ENCODE peak calls at places on chromosomes 7 and 10, in eight cellular contexts. H is CD8-positive, alpha-beta memory T cell; L is adipocyte; K is astrocyte; S is BE2C; Y is mucosa of descending colon; X is OCI-LY7; F is PC-3. A is an unnamed sample. For H3K9me3 and H3K4me1, the result is how much of the 10 kb centered on the place peaks cover.

GRCh38 chr10:124669141-124669823 is 74.9 kb downstream of the FAM53B start:
- DNase-seq in H (no peak), S (no peak), X (no peak), F (no peak), L (no peak), Y (peak), K (no peak), A (no peak)

GRCh38 chr7:22549667-22550513 is 49.9 kb upstream of the STEAP1B start:
- DNase-seq in Y (no peak), H (peak), L (peak), K (no peak), X (peak), S (peak), F (peak), A (no peak)

GRCh38 chr10:110865184-110865803 is 6.4 kb upstream of the PDCD4 start:
- DNase-seq in Y (no peak), X (no peak), H (no peak), K (peak), S (no peak), L (peak), F (peak), A (no peak)

GRCh38 chr7:73906874-73907273 is 45.9 kb downstream of the TMEM270 start:
- DNase-seq in F (no peak), K (no peak), L (no peak), Y (no peak), X (no peak), S (no peak), H (no peak), A (no peak)

GRCh38 chr10:13815766-13816165 is 229.0 kb downstream of the PRPF18 start:
- DNase-seq in S (no peak), H (no peak), K (peak), F (peak), Y (no peak), L (peak), X (no peak), A (no peak)

GRCh38 chr10:6722616-6723004 is 142.5 kb upstream of the PRKCQ start:
- DNase-seq in Y (no peak), K (peak), H (no peak), S (no peak), L (no peak), X (no peak), F (no peak), A (no peak)

GRCh38 chr10:79354141-79354540 is 6.9 kb downstream of the PPIF start:
- DNase-seq in F (no peak), K (no peak), Y (no peak), L (no peak), H (no peak), X (no peak), S (no peak), A (no peak)

GRCh38 chr7:6375346-6376101 is 72.2 kb downstream of the DAGLB start:
- DNase-seq in H (peak), S (no peak), X (peak), F (peak), K (peak), Y (no peak), L (peak), A (no peak)

GRCh38 chr7:64131696-64132095 is 75.3 kb upstream of the ZNF735 start:
- DNase-seq in S (no peak), F (no peak), H (no peak), X (no peak), Y (no peak), L (no peak), K (no peak), A (no peak)
- H3K9me3 ChIP-seq in S (under half), F (under half), H (under half), X (under half), Y (half or more), L (under half), K (under half), A (under half)

GRCh38 chr7:36865019-36865418 is 140.7 kb upstream of the AOAH start:
- DNase-seq in H (peak), Y (no peak), X (no peak), F (no peak), S (no peak), L (no peak), K (peak), A (no peak)

GRCh38 chr7:36862685-36863375 is 138.5 kb upstream of the AOAH start:
- DNase-seq in X (no peak), H (no peak), L (no peak), Y (no peak), S (no peak), K (peak), F (no peak), A (no peak)

GRCh38 chr7:36860679-36861078 is 136.4 kb upstream of the AOAH start:
- DNase-seq in X (no peak), H (no peak), F (no peak), L (no peak), Y (no peak), K (no peak), S (no peak), A (no peak)

GRCh38 chr7:36868727-36869411 is 144.6 kb upstream of the AOAH start:
- DNase-seq in S (no peak), F (no peak), K (no peak), X (no peak), L (no peak), Y (no peak), H (no peak), A (no peak)

GRCh38 chr7:36863901-36864701 is 139.8 kb upstream of the AOAH start:
- DNase-seq in X (no peak), L (no peak), S (peak), Y (no peak), K (peak), H (peak), F (no peak), A (no peak)
- H3K4me1 ChIP-seq in X (under half), L (under half), S (under half), Y (under half), K (under half), H (under half), F (under half), A (under half)

GRCh38 chr7:158264881-158265742 is 322.5 kb downstream of the PTPRN2 start:
- DNase-seq in S (no peak), X (no peak), L (no peak), K (no peak), Y (no peak), H (no peak), F (no peak), A (no peak)

GRCh38 chr7:158265743-158266080 is 321.9 kb downstream of the PTPRN2 start:
- DNase-seq in S (no peak), H (no peak), F (no peak), Y (no peak), L (no peak), X (no peak), K (no peak), A (no peak)

GRCh38 chr7:158266817-158267736 is 320.5 kb downstream of the PTPRN2 start:
- DNase-seq in S (no peak), K (no peak), F (no peak), L (no peak), Y (no peak), X (no peak), H (no peak), A (peak)

GRCh38 chr7:158267737-158268435 is 319.7 kb downstream of the PTPRN2 start:
- DNase-seq in S (no peak), F (no peak), L (no peak), Y (no peak), K (no peak), H (no peak), X (no peak), A (no peak)

GRCh38 chr7:158266426-158266816 is 321.2 kb downstream of the PTPRN2 start:
- DNase-seq in S (no peak), H (no peak), F (no peak), K (no peak), L (no peak), Y (no peak), X (no peak), A (no peak)
- H3K9me3 ChIP-seq in S (under half), H (under half), F (under half), K (under half), L (under half), Y (under half), X (under half), A (under half)

DNA sequence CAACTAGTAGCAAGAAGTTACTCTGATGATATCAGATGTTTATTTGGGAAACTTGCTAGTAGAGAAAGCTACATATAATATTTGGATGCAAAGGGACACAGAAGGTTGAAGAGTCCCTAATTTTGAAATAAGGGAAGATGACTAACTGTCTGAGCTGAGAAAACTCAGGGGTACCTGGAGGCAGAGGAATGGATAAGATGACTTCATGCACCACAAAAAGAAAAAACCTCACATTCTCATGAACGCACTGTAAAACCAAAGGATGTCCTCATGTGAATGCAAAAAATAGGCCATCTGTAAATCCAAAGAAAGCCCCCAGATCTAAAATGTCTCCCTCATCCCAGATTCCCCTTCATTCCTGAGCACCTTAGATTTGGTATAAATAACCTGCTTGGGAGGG is 29.3 kb downstream of the PRSS2 start:
- DNase-seq in F (no peak), H (peak), L (no peak), S (no peak), Y (no peak), X (no peak), K (no peak), A (no peak)
- H3K4me1 ChIP-seq in F (under half), H (half or more), L (under half), S (under half), Y (under half), X (half or more), K (under half), A (under half)

GRCh38 chr10:90927293-90927692 is 6.4 kb upstream of the ANKRD1 start:
- DNase-seq in S (no peak), H (no peak), F (no peak), X (no peak), Y (no peak), L (no peak), K (no peak), A (no peak)

GRCh38 chr10:90930971-90931841 is 10.3 kb upstream of the ANKRD1 start:
- DNase-seq in Y (no peak), X (no peak), K (peak), S (no peak), H (no peak), L (peak), F (peak), A (peak)

GRCh38 chr10:90925078-90926029 is 4.5 kb upstream of the ANKRD1 start:
- DNase-seq in Y (no peak), K (no peak), X (no peak), H (no peak), L (no peak), S (no peak), F (no peak), A (no peak)

GRCh38 chr10:90930070-90930837 is 9.4 kb upstream of the ANKRD1 start:
- DNase-seq in Y (no peak), L (peak), K (peak), F (peak), S (no peak), X (no peak), H (no peak), A (no peak)

GRCh38 chr10:90929179-90929578 is 8.3 kb upstream of the ANKRD1 start:
- DNase-seq in L (no peak), K (no peak), X (no peak), H (no peak), S (no peak), F (no peak), Y (no peak), A (no peak)
- H3K9me3 ChIP-seq in L (under half), K (under half), X (under half), H (under half), S (under half), F (under half), Y (under half), A (under half)

DNA sequence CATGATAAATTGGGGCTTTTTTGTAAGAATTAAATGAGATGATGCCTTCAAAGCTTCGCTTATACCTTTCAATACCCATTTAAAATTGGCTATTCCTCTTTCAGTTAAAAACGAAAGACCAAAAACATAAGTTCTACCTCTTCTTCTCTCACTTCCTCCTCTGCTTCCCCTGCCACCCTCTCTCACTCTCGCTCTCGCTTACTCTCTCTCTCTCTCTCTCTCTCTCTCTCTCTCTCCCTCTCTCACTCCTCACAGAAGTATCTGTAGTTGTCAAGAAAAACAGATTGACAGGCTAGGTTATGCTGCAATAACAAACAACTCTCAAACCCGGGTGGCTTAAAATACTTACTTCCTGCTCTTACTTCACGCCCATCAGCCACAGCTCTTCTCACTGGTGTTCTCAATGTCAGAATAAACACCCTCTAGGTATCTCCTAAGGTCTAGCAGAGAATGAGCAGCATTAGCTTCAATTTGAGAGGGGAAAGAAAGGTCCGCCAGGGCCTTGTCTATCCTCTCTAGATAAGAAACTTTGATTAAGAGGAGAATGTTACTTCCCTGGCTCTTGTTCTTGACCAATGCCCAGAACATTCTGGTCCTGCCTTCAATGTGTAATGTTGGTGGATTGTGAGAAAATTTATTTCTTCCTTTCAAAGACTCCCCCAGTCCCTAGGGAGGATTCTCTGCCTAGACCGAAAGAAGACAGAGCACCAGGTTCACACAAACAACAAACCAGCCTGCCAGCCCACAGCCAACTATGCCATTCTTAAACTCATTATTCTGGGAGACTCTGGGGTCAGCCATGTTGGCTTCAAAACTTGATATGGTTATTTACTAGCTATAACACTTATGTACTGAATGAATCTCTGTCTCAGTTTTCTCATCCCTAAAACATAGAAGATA is 1028.7 kb downstream of the XPNPEP1 start:
- DNase-seq in H (no peak), L (no peak), Y (no peak), X (peak), F (no peak), K (no peak), S (no peak), A (no peak)
- H3K4me1 ChIP-seq in H (under half), L (under half), Y (under half), X (under half), F (under half), K (under half), S (under half), A (under half)